ENCODE peak calls at places on chromosomes 2 and 18, in nine cellular contexts. H is uterus; A is neural progenitor cell; M is neuronal stem cell; K is endodermal cell; O is fibroblast of lung; Z is CD8-positive, alpha-beta T cell; S is naive thymus-derived CD4-positive, alpha-beta T cell; X is GM23338. V is an unnamed sample.

GRCh38 chr2:220051716-220052115 is 424.3 kb downstream of the SLC4A3 start:
- DNase-seq in K (no peak), X (no peak), M (no peak), O (no peak), A (no peak), H (no peak), Z (no peak), S (no peak), V (no peak)

GRCh38 chr2:50480507-50480906 is 551.4 kb downstream of the NRXN1 start:
- DNase-seq in A (no peak), Z (no peak), O (no peak), K (no peak), H (no peak), S (no peak), M (no peak), X (no peak), V (no peak)

GRCh38 chr2:204680576-204680975 is 135.3 kb downstream of the PARD3B start:
- DNase-seq in H (no peak), S (no peak), O (peak; percentile 70), X (no peak), M (no peak), A (no peak), K (no peak), Z (no peak), V (no peak)

GRCh38 chr2:234548720-234549420 is 52.0 kb upstream of the ARL4C start:
- DNase-seq in X (peak; percentile 84), K (peak; percentile 84), H (peak; percentile 18), O (peak; percentile 98), S (no peak), Z (no peak), M (no peak), A (no peak), V (no peak)

GRCh38 chr2:46535360-46535759 is 56.0 kb downstream of the TMEM247 start:
- DNase-seq in A (no peak), M (no peak), X (no peak), H (no peak), S (no peak), K (no peak), O (no peak), Z (no peak), V (no peak)

GRCh38 chr2:234606906-234607305 is 110.0 kb upstream of the ARL4C start:
- DNase-seq in O (peak; percentile 65), X (no peak), H (no peak), S (no peak), K (no peak), A (no peak), M (no peak), Z (no peak), V (no peak)

GRCh38 chr2:231613054-231613654 is 20.5 kb downstream of the TEX44 start:
- DNase-seq in S (no peak), H (peak; percentile 48), O (no peak), Z (no peak), K (no peak), X (no peak), M (no peak), A (no peak), V (no peak)

GRCh38 chr2:98378901-98379300 is 32.6 kb downstream of the CNGA3 start:
- DNase-seq in X (no peak), A (no peak), H (no peak), Z (no peak), S (no peak), M (no peak), K (no peak), O (peak; percentile 85), V (no peak)

GRCh38 chr18:36392163-36392887 is 94.8 kb downstream of the FHOD3 start:
- DNase-seq in M (no peak), H (no peak), Z (no peak), A (no peak), X (no peak), S (no peak), O (peak; percentile 62), K (no peak), V (no peak)

GRCh38 chr2:168475636-168476035 is 19.6 kb downstream of the CERS6 start:
- DNase-seq in O (no peak), S (no peak), M (no peak), X (no peak), K (no peak), A (no peak), H (no peak), Z (no peak), V (no peak)

GRCh38 chr2:118221952-118222594 is 133.8 kb downstream of the INSIG2 start:
- DNase-seq in O (peak; percentile 74), K (peak; percentile 61), A (peak; percentile 83), H (no peak), X (peak; percentile 89), M (peak; percentile 52), Z (peak; percentile 4), S (peak; percentile 27), V (no peak)

GRCh38 chr2:151826737-151827157 is 1.5 kb downstream of the ARL5A start:
- DNase-seq in M (no peak), O (peak; percentile 30), Z (no peak), H (no peak), S (no peak), X (no peak), A (no peak), K (no peak), V (no peak)

GRCh38 chr2:84417453-84417852 is 41.6 kb downstream of the SUCLG1 start:
- DNase-seq in M (no peak), H (no peak), X (no peak), A (no peak), S (no peak), O (peak; percentile 48), Z (no peak), K (no peak), V (no peak)

GRCh38 chr18:42477261-42477660 is 522.2 kb downstream of the PIK3C3 start:
- DNase-seq in X (no peak), M (no peak), S (no peak), K (no peak), A (no peak), H (no peak), Z (no peak), O (peak; percentile 15), V (no peak)

GRCh38 chr18:44876024-44876423 is 195.3 kb downstream of the SETBP1 start:
- DNase-seq in H (no peak), X (no peak), M (no peak), S (no peak), A (no peak), O (no peak), K (no peak), Z (no peak), V (no peak)

GRCh38 chr2:113838744-113839444 is 51.0 kb upstream of the ACTR3 start:
- DNase-seq in X (no peak), O (no peak), M (no peak), K (no peak), A (no peak), H (no peak), Z (no peak), S (no peak), V (no peak)
- H3K4me3 ChIP-seq in X (no peak overlapping the region), O (no peak overlapping the region), M (no peak overlapping the region), K (no peak overlapping the region), A (no peak overlapping the region), H (no peak overlapping the region), Z (no peak overlapping the region), S (no peak overlapping the region), V (no peak overlapping the region)

GRCh38 chr2:31322376-31322775 is 88.4 kb downstream of the EHD3 start:
- DNase-seq in O (peak; percentile 20), S (no peak), A (no peak), K (no peak), H (no peak), M (no peak), Z (no peak), X (no peak), V (no peak)
- H3K4me1 ChIP-seq in O (peaks cover 12% of the 10 kb centered on the region), S (peaks cover 28% of the 10 kb centered on the region), A (no peaks in the 10 kb centered on the region), K (no peaks in the 10 kb centered on the region), H (no peaks in the 10 kb centered on the region), M (no peaks in the 10 kb centered on the region), Z (peaks cover 41% of the 10 kb centered on the region), X (no peaks in the 10 kb centered on the region), V (peaks cover 33% of the 10 kb centered on the region)

GRCh38 chr2:229445013-229445412 is 173.9 kb upstream of the PID1 start:
- DNase-seq in M (no peak), K (no peak), X (peak; percentile 4), O (peak; percentile 98), H (peak; percentile 79), A (no peak), S (no peak), Z (no peak), V (peak; percentile 71)
- H3K4me3 ChIP-seq in M (no peak overlapping the region), K (no peak overlapping the region), X (no peak overlapping the region), O (no peak overlapping the region), H (no peak overlapping the region), A (no peak overlapping the region), S (no peak overlapping the region), Z (no peak overlapping the region), V (peak overlapping the region; percentile 61)

GRCh38 chr2:62760555-62760954 is 55.0 kb downstream of the EHBP1 start:
- DNase-seq in Z (no peak), S (no peak), A (no peak), K (no peak), O (peak; percentile 85), H (no peak), M (no peak), X (no peak), V (no peak)
- H3K4me1 ChIP-seq in Z (no peaks in the 10 kb centered on the region), S (no peaks in the 10 kb centered on the region), A (no peaks in the 10 kb centered on the region), K (no peaks in the 10 kb centered on the region), O (no peaks in the 10 kb centered on the region), H (no peaks in the 10 kb centered on the region), M (no peaks in the 10 kb centered on the region), X (no peaks in the 10 kb centered on the region), V (no peaks in the 10 kb centered on the region)

DNA sequence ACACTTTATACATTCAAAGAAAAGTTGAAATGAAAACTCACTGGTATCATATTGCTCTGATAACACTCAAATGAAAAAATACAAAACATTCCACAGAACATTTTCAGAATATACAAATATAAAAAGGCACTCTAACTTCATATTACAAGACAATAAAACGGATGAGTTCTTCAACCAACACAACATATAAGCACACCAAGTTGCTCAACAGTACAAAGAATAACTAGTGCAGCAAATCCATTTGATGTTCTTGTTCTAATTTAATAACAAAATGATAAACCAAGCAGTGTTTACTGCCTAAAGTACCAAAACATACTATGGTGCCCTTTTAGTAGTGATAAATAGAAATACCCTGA is 60.8 kb upstream of the PGAP1 start:
- DNase-seq in H (no peak), Z (no peak), S (no peak), A (no peak), K (no peak), X (no peak), M (no peak), O (no peak), V (no peak)
- H3K4me3 ChIP-seq in H (no peak overlapping the region), Z (no peak overlapping the region), S (no peak overlapping the region), A (no peak overlapping the region), K (no peak overlapping the region), X (no peak overlapping the region), M (no peak overlapping the region), O (peak overlapping the region; percentile 55), V (no peak overlapping the region)

GRCh38 chr2:9974344-9974743 is 22.9 kb downstream of the GRHL1 start:
- DNase-seq in H (no peak), O (no peak), M (no peak), Z (no peak), K (no peak), X (no peak), A (no peak), S (no peak), V (no peak)
- H3K4me1 ChIP-seq in H (no peaks in the 10 kb centered on the region), O (peaks cover 38% of the 10 kb centered on the region), M (peaks cover 14% of the 10 kb centered on the region), Z (no peaks in the 10 kb centered on the region), K (no peaks in the 10 kb centered on the region), X (no peaks in the 10 kb centered on the region), A (peaks cover 35% of the 10 kb centered on the region), S (no peaks in the 10 kb centered on the region), V (peaks cover 28% of the 10 kb centered on the region)